ENCODE peak calls at places on chromosomes 7 and 10, in six cellular contexts. One of them, this sample, is unnamed.

GRCh38 chr7:73901823-73902597 is 41.1 kb downstream of the TMEM270 start:
- DNase-seq in activated T-cell treated with anti-CD3 and anti-CD28 coated beads for 1 hour: no peak
- DNase-seq in NCI-H2171 treated with DMSO at 0.1 percent for 48 hours: no peak
- DNase-seq in hepatocyte: no peak
- DNase-seq in stimulated activated CD8-positive, alpha-beta memory T cell treated with anti-CD3 and anti-CD28 coated beads, Interleukin-7, amount 100 ng/mL, for 24 hours: no peak
- DNase-seq in activated CD8-positive, alpha-beta memory T cell treated with anti-CD3 and anti-CD28 coated beads for 24 hours: no peak
- DNase-seq in this sample: no peak

GRCh38 chr7:35700865-35701264 is 5.9 kb upstream of the HERPUD2 start:
- DNase-seq in activated T-cell treated with anti-CD3 and anti-CD28 coated beads for 1 hour: no peak
- DNase-seq in NCI-H2171 treated with DMSO at 0.1 percent for 48 hours: no peak
- DNase-seq in hepatocyte: no peak
- DNase-seq in stimulated activated CD8-positive, alpha-beta memory T cell treated with anti-CD3 and anti-CD28 coated beads, Interleukin-7, amount 100 ng/mL, for 24 hours: no peak
- DNase-seq in activated CD8-positive, alpha-beta memory T cell treated with anti-CD3 and anti-CD28 coated beads for 24 hours: no peak
- DNase-seq in this sample: no peak

GRCh38 chr10:125137601-125138438 is 22.5 kb downstream of the CTBP2 start:
- DNase-seq in activated T-cell treated with anti-CD3 and anti-CD28 coated beads for 1 hour: no peak
- DNase-seq in NCI-H2171 treated with DMSO at 0.1 percent for 48 hours: peak
- DNase-seq in hepatocyte: peak
- DNase-seq in stimulated activated CD8-positive, alpha-beta memory T cell treated with anti-CD3 and anti-CD28 coated beads, Interleukin-7, amount 100 ng/mL, for 24 hours: no peak
- DNase-seq in activated CD8-positive, alpha-beta memory T cell treated with anti-CD3 and anti-CD28 coated beads for 24 hours: no peak
- DNase-seq in this sample: no peak

GRCh38 chr7:148334959-148335577 is 255.5 kb upstream of the C7orf33 start:
- DNase-seq in activated T-cell treated with anti-CD3 and anti-CD28 coated beads for 1 hour: no peak
- DNase-seq in NCI-H2171 treated with DMSO at 0.1 percent for 48 hours: peak
- DNase-seq in hepatocyte: peak
- DNase-seq in stimulated activated CD8-positive, alpha-beta memory T cell treated with anti-CD3 and anti-CD28 coated beads, Interleukin-7, amount 100 ng/mL, for 24 hours: no peak
- DNase-seq in activated CD8-positive, alpha-beta memory T cell treated with anti-CD3 and anti-CD28 coated beads for 24 hours: no peak
- DNase-seq in this sample: no peak

GRCh38 chr7:117269895-117270294 is 53.0 kb downstream of the WNT2 start:
- DNase-seq in activated T-cell treated with anti-CD3 and anti-CD28 coated beads for 1 hour: no peak
- DNase-seq in NCI-H2171 treated with DMSO at 0.1 percent for 48 hours: no peak
- DNase-seq in hepatocyte: no peak
- DNase-seq in stimulated activated CD8-positive, alpha-beta memory T cell treated with anti-CD3 and anti-CD28 coated beads, Interleukin-7, amount 100 ng/mL, for 24 hours: no peak
- DNase-seq in activated CD8-positive, alpha-beta memory T cell treated with anti-CD3 and anti-CD28 coated beads for 24 hours: no peak
- DNase-seq in this sample: no peak

GRCh38 chr7:79979437-79979836 is 155.2 kb upstream of the GNAI1 start:
- DNase-seq in activated T-cell treated with anti-CD3 and anti-CD28 coated beads for 1 hour: no peak
- DNase-seq in NCI-H2171 treated with DMSO at 0.1 percent for 48 hours: no peak
- DNase-seq in hepatocyte: no peak
- DNase-seq in stimulated activated CD8-positive, alpha-beta memory T cell treated with anti-CD3 and anti-CD28 coated beads, Interleukin-7, amount 100 ng/mL, for 24 hours: no peak
- DNase-seq in activated CD8-positive, alpha-beta memory T cell treated with anti-CD3 and anti-CD28 coated beads for 24 hours: no peak
- DNase-seq in this sample: no peak

GRCh38 chr7:35624299-35625186 is 70.4 kb downstream of the HERPUD2 start:
- DNase-seq in activated T-cell treated with anti-CD3 and anti-CD28 coated beads for 1 hour: peak
- DNase-seq in NCI-H2171 treated with DMSO at 0.1 percent for 48 hours: peak
- DNase-seq in hepatocyte: peak
- DNase-seq in stimulated activated CD8-positive, alpha-beta memory T cell treated with anti-CD3 and anti-CD28 coated beads, Interleukin-7, amount 100 ng/mL, for 24 hours: no peak
- DNase-seq in activated CD8-positive, alpha-beta memory T cell treated with anti-CD3 and anti-CD28 coated beads for 24 hours: peak
- DNase-seq in this sample: peak

GRCh38 chr10:95832216-95833037 is 75.3 kb upstream of the CC2D2B start:
- DNase-seq in activated T-cell treated with anti-CD3 and anti-CD28 coated beads for 1 hour: no peak
- DNase-seq in NCI-H2171 treated with DMSO at 0.1 percent for 48 hours: no peak
- DNase-seq in hepatocyte: no peak
- DNase-seq in stimulated activated CD8-positive, alpha-beta memory T cell treated with anti-CD3 and anti-CD28 coated beads, Interleukin-7, amount 100 ng/mL, for 24 hours: no peak
- DNase-seq in activated CD8-positive, alpha-beta memory T cell treated with anti-CD3 and anti-CD28 coated beads for 24 hours: no peak
- DNase-seq in this sample: no peak

GRCh38 chr10:70254795-70255328 is 21.6 kb upstream of the PPA1 start:
- DNase-seq in activated T-cell treated with anti-CD3 and anti-CD28 coated beads for 1 hour: no peak
- DNase-seq in NCI-H2171 treated with DMSO at 0.1 percent for 48 hours: no peak
- DNase-seq in hepatocyte: no peak
- DNase-seq in stimulated activated CD8-positive, alpha-beta memory T cell treated with anti-CD3 and anti-CD28 coated beads, Interleukin-7, amount 100 ng/mL, for 24 hours: no peak
- DNase-seq in activated CD8-positive, alpha-beta memory T cell treated with anti-CD3 and anti-CD28 coated beads for 24 hours: no peak
- DNase-seq in this sample: no peak

GRCh38 chr7:27576360-27576944 is 86.2 kb downstream of the HIBADH start:
- DNase-seq in activated T-cell treated with anti-CD3 and anti-CD28 coated beads for 1 hour: no peak
- DNase-seq in NCI-H2171 treated with DMSO at 0.1 percent for 48 hours: peak
- DNase-seq in hepatocyte: peak
- DNase-seq in stimulated activated CD8-positive, alpha-beta memory T cell treated with anti-CD3 and anti-CD28 coated beads, Interleukin-7, amount 100 ng/mL, for 24 hours: no peak
- DNase-seq in activated CD8-positive, alpha-beta memory T cell treated with anti-CD3 and anti-CD28 coated beads for 24 hours: no peak
- DNase-seq in this sample: no peak

GRCh38 chr7:138932870-138933269 is 48.3 kb downstream of the KIAA1549 start:
- DNase-seq in activated T-cell treated with anti-CD3 and anti-CD28 coated beads for 1 hour: no peak
- DNase-seq in NCI-H2171 treated with DMSO at 0.1 percent for 48 hours: no peak
- DNase-seq in hepatocyte: no peak
- DNase-seq in stimulated activated CD8-positive, alpha-beta memory T cell treated with anti-CD3 and anti-CD28 coated beads, Interleukin-7, amount 100 ng/mL, for 24 hours: no peak
- DNase-seq in activated CD8-positive, alpha-beta memory T cell treated with anti-CD3 and anti-CD28 coated beads for 24 hours: no peak
- DNase-seq in this sample: no peak

GRCh38 chr7:107920048-107920772 is 29.2 kb downstream of the DLD start:
- DNase-seq in activated T-cell treated with anti-CD3 and anti-CD28 coated beads for 1 hour: no peak
- DNase-seq in NCI-H2171 treated with DMSO at 0.1 percent for 48 hours: peak
- DNase-seq in hepatocyte: no peak
- DNase-seq in stimulated activated CD8-positive, alpha-beta memory T cell treated with anti-CD3 and anti-CD28 coated beads, Interleukin-7, amount 100 ng/mL, for 24 hours: no peak
- DNase-seq in activated CD8-positive, alpha-beta memory T cell treated with anti-CD3 and anti-CD28 coated beads for 24 hours: no peak
- DNase-seq in this sample: no peak

GRCh38 chr10:100890696-100891271 is 22.0 kb upstream of the SLF2 start:
- DNase-seq in activated T-cell treated with anti-CD3 and anti-CD28 coated beads for 1 hour: no peak
- DNase-seq in NCI-H2171 treated with DMSO at 0.1 percent for 48 hours: no peak
- DNase-seq in hepatocyte: peak
- DNase-seq in stimulated activated CD8-positive, alpha-beta memory T cell treated with anti-CD3 and anti-CD28 coated beads, Interleukin-7, amount 100 ng/mL, for 24 hours: no peak
- DNase-seq in activated CD8-positive, alpha-beta memory T cell treated with anti-CD3 and anti-CD28 coated beads for 24 hours: peak
- DNase-seq in this sample: peak

GRCh38 chr7:70408891-70409290 is 723.1 kb upstream of the GALNT17 start:
- DNase-seq in activated T-cell treated with anti-CD3 and anti-CD28 coated beads for 1 hour: no peak
- DNase-seq in NCI-H2171 treated with DMSO at 0.1 percent for 48 hours: no peak
- DNase-seq in hepatocyte: no peak
- DNase-seq in stimulated activated CD8-positive, alpha-beta memory T cell treated with anti-CD3 and anti-CD28 coated beads, Interleukin-7, amount 100 ng/mL, for 24 hours: no peak
- DNase-seq in activated CD8-positive, alpha-beta memory T cell treated with anti-CD3 and anti-CD28 coated beads for 24 hours: no peak
- DNase-seq in this sample: no peak

GRCh38 chr10:129491123-129491734 is 24.2 kb downstream of the MGMT start:
- DNase-seq in activated T-cell treated with anti-CD3 and anti-CD28 coated beads for 1 hour: no peak
- DNase-seq in NCI-H2171 treated with DMSO at 0.1 percent for 48 hours: peak
- DNase-seq in hepatocyte: no peak
- DNase-seq in stimulated activated CD8-positive, alpha-beta memory T cell treated with anti-CD3 and anti-CD28 coated beads, Interleukin-7, amount 100 ng/mL, for 24 hours: no peak
- DNase-seq in activated CD8-positive, alpha-beta memory T cell treated with anti-CD3 and anti-CD28 coated beads for 24 hours: no peak
- DNase-seq in this sample: no peak

GRCh38 chr10:113435881-113436280 is 117.0 kb upstream of the HABP2 start:
- DNase-seq in activated T-cell treated with anti-CD3 and anti-CD28 coated beads for 1 hour: no peak
- DNase-seq in NCI-H2171 treated with DMSO at 0.1 percent for 48 hours: no peak
- DNase-seq in hepatocyte: no peak
- DNase-seq in stimulated activated CD8-positive, alpha-beta memory T cell treated with anti-CD3 and anti-CD28 coated beads, Interleukin-7, amount 100 ng/mL, for 24 hours: no peak
- DNase-seq in activated CD8-positive, alpha-beta memory T cell treated with anti-CD3 and anti-CD28 coated beads for 24 hours: no peak
- DNase-seq in this sample: no peak

GRCh38 chr7:141053626-141054025 is 20.2 kb upstream of the TMEM178B start:
- DNase-seq in activated T-cell treated with anti-CD3 and anti-CD28 coated beads for 1 hour: no peak
- DNase-seq in NCI-H2171 treated with DMSO at 0.1 percent for 48 hours: no peak
- DNase-seq in hepatocyte: no peak
- DNase-seq in stimulated activated CD8-positive, alpha-beta memory T cell treated with anti-CD3 and anti-CD28 coated beads, Interleukin-7, amount 100 ng/mL, for 24 hours: no peak
- DNase-seq in activated CD8-positive, alpha-beta memory T cell treated with anti-CD3 and anti-CD28 coated beads for 24 hours: peak
- DNase-seq in this sample: no peak

GRCh38 chr7:46848944-46849343 is 733.0 kb downstream of the TNS3 start:
- DNase-seq in activated T-cell treated with anti-CD3 and anti-CD28 coated beads for 1 hour: no peak
- DNase-seq in NCI-H2171 treated with DMSO at 0.1 percent for 48 hours: no peak
- DNase-seq in hepatocyte: peak
- DNase-seq in stimulated activated CD8-positive, alpha-beta memory T cell treated with anti-CD3 and anti-CD28 coated beads, Interleukin-7, amount 100 ng/mL, for 24 hours: no peak
- DNase-seq in activated CD8-positive, alpha-beta memory T cell treated with anti-CD3 and anti-CD28 coated beads for 24 hours: no peak
- DNase-seq in this sample: no peak

GRCh38 chr7:1842321-1843221 is 172.5 kb downstream of the ELFN1 start:
- DNase-seq in activated T-cell treated with anti-CD3 and anti-CD28 coated beads for 1 hour: no peak
- DNase-seq in NCI-H2171 treated with DMSO at 0.1 percent for 48 hours: no peak
- DNase-seq in hepatocyte: peak
- DNase-seq in stimulated activated CD8-positive, alpha-beta memory T cell treated with anti-CD3 and anti-CD28 coated beads, Interleukin-7, amount 100 ng/mL, for 24 hours: no peak
- DNase-seq in activated CD8-positive, alpha-beta memory T cell treated with anti-CD3 and anti-CD28 coated beads for 24 hours: no peak
- DNase-seq in this sample: no peak

GRCh38 chr7:97752215-97752614 is 20.3 kb downstream of the TAC1 start:
- DNase-seq in activated T-cell treated with anti-CD3 and anti-CD28 coated beads for 1 hour: no peak
- DNase-seq in NCI-H2171 treated with DMSO at 0.1 percent for 48 hours: no peak
- DNase-seq in hepatocyte: no peak
- DNase-seq in stimulated activated CD8-positive, alpha-beta memory T cell treated with anti-CD3 and anti-CD28 coated beads, Interleukin-7, amount 100 ng/mL, for 24 hours: no peak
- DNase-seq in activated CD8-positive, alpha-beta memory T cell treated with anti-CD3 and anti-CD28 coated beads for 24 hours: no peak
- DNase-seq in this sample: no peak

GRCh38 chr7:36794689-36795088 is 70.4 kb upstream of the AOAH start:
- DNase-seq in activated T-cell treated with anti-CD3 and anti-CD28 coated beads for 1 hour: no peak
- DNase-seq in NCI-H2171 treated with DMSO at 0.1 percent for 48 hours: peak
- DNase-seq in hepatocyte: no peak
- DNase-seq in stimulated activated CD8-positive, alpha-beta memory T cell treated with anti-CD3 and anti-CD28 coated beads, Interleukin-7, amount 100 ng/mL, for 24 hours: no peak
- DNase-seq in activated CD8-positive, alpha-beta memory T cell treated with anti-CD3 and anti-CD28 coated beads for 24 hours: no peak
- DNase-seq in this sample: no peak

GRCh38 chr10:125158528-125159485 is 1.6 kb downstream of the CTBP2 start:
- DNase-seq in activated T-cell treated with anti-CD3 and anti-CD28 coated beads for 1 hour: no peak
- DNase-seq in NCI-H2171 treated with DMSO at 0.1 percent for 48 hours: peak
- DNase-seq in hepatocyte: peak
- DNase-seq in stimulated activated CD8-positive, alpha-beta memory T cell treated with anti-CD3 and anti-CD28 coated beads, Interleukin-7, amount 100 ng/mL, for 24 hours: no peak
- DNase-seq in activated CD8-positive, alpha-beta memory T cell treated with anti-CD3 and anti-CD28 coated beads for 24 hours: no peak
- DNase-seq in this sample: no peak

GRCh38 chr7:136036336-136036735 is 59.2 kb upstream of the MTPN start:
- DNase-seq in activated T-cell treated with anti-CD3 and anti-CD28 coated beads for 1 hour: no peak
- DNase-seq in NCI-H2171 treated with DMSO at 0.1 percent for 48 hours: no peak
- DNase-seq in hepatocyte: no peak
- DNase-seq in stimulated activated CD8-positive, alpha-beta memory T cell treated with anti-CD3 and anti-CD28 coated beads, Interleukin-7, amount 100 ng/mL, for 24 hours: no peak
- DNase-seq in activated CD8-positive, alpha-beta memory T cell treated with anti-CD3 and anti-CD28 coated beads for 24 hours: no peak
- DNase-seq in this sample: no peak

GRCh38 chr10:129417164-129417563 is 49.9 kb upstream of the MGMT start:
- DNase-seq in activated T-cell treated with anti-CD3 and anti-CD28 coated beads for 1 hour: no peak
- DNase-seq in NCI-H2171 treated with DMSO at 0.1 percent for 48 hours: peak
- DNase-seq in hepatocyte: no peak
- DNase-seq in stimulated activated CD8-positive, alpha-beta memory T cell treated with anti-CD3 and anti-CD28 coated beads, Interleukin-7, amount 100 ng/mL, for 24 hours: no peak
- DNase-seq in activated CD8-positive, alpha-beta memory T cell treated with anti-CD3 and anti-CD28 coated beads for 24 hours: no peak
- DNase-seq in this sample: no peak

GRCh38 chr10:107160866-107161265 is 3.6 kb downstream of the SORCS1 start:
- DNase-seq in activated T-cell treated with anti-CD3 and anti-CD28 coated beads for 1 hour: no peak
- DNase-seq in NCI-H2171 treated with DMSO at 0.1 percent for 48 hours: no peak
- DNase-seq in hepatocyte: no peak
- DNase-seq in stimulated activated CD8-positive, alpha-beta memory T cell treated with anti-CD3 and anti-CD28 coated beads, Interleukin-7, amount 100 ng/mL, for 24 hours: no peak
- DNase-seq in activated CD8-positive, alpha-beta memory T cell treated with anti-CD3 and anti-CD28 coated beads for 24 hours: no peak
- DNase-seq in this sample: no peak

GRCh38 chr7:30908681-30909080 is 3.0 kb upstream of the AQP1 start:
- DNase-seq in activated T-cell treated with anti-CD3 and anti-CD28 coated beads for 1 hour: no peak
- DNase-seq in NCI-H2171 treated with DMSO at 0.1 percent for 48 hours: no peak
- DNase-seq in hepatocyte: no peak
- DNase-seq in stimulated activated CD8-positive, alpha-beta memory T cell treated with anti-CD3 and anti-CD28 coated beads, Interleukin-7, amount 100 ng/mL, for 24 hours: no peak
- DNase-seq in activated CD8-positive, alpha-beta memory T cell treated with anti-CD3 and anti-CD28 coated beads for 24 hours: no peak
- DNase-seq in this sample: peak

GRCh38 chr7:71509381-71509780 is 377.4 kb downstream of the GALNT17 start:
- DNase-seq in activated T-cell treated with anti-CD3 and anti-CD28 coated beads for 1 hour: no peak
- DNase-seq in NCI-H2171 treated with DMSO at 0.1 percent for 48 hours: no peak
- DNase-seq in hepatocyte: no peak
- DNase-seq in stimulated activated CD8-positive, alpha-beta memory T cell treated with anti-CD3 and anti-CD28 coated beads, Interleukin-7, amount 100 ng/mL, for 24 hours: no peak
- DNase-seq in activated CD8-positive, alpha-beta memory T cell treated with anti-CD3 and anti-CD28 coated beads for 24 hours: no peak
- DNase-seq in this sample: no peak

GRCh38 chr7:93374345-93374940 is 142.3 kb downstream of the VPS50 start:
- DNase-seq in activated T-cell treated with anti-CD3 and anti-CD28 coated beads for 1 hour: no peak
- DNase-seq in NCI-H2171 treated with DMSO at 0.1 percent for 48 hours: peak
- DNase-seq in hepatocyte: peak
- DNase-seq in stimulated activated CD8-positive, alpha-beta memory T cell treated with anti-CD3 and anti-CD28 coated beads, Interleukin-7, amount 100 ng/mL, for 24 hours: no peak
- DNase-seq in activated CD8-positive, alpha-beta memory T cell treated with anti-CD3 and anti-CD28 coated beads for 24 hours: no peak
- DNase-seq in this sample: no peak

GRCh38 chr7:99860281-99861127 is 16.3 kb downstream of the OR2AE1 start:
- DNase-seq in activated T-cell treated with anti-CD3 and anti-CD28 coated beads for 1 hour: no peak
- DNase-seq in NCI-H2171 treated with DMSO at 0.1 percent for 48 hours: no peak
- DNase-seq in hepatocyte: peak
- DNase-seq in stimulated activated CD8-positive, alpha-beta memory T cell treated with anti-CD3 and anti-CD28 coated beads, Interleukin-7, amount 100 ng/mL, for 24 hours: no peak
- DNase-seq in activated CD8-positive, alpha-beta memory T cell treated with anti-CD3 and anti-CD28 coated beads for 24 hours: no peak
- DNase-seq in this sample: no peak

GRCh38 chr7:43954524-43955228 is 28.4 kb downstream of the UBE2D4 start:
- DNase-seq in activated T-cell treated with anti-CD3 and anti-CD28 coated beads for 1 hour: no peak
- DNase-seq in NCI-H2171 treated with DMSO at 0.1 percent for 48 hours: peak
- DNase-seq in hepatocyte: peak
- DNase-seq in stimulated activated CD8-positive, alpha-beta memory T cell treated with anti-CD3 and anti-CD28 coated beads, Interleukin-7, amount 100 ng/mL, for 24 hours: no peak
- DNase-seq in activated CD8-positive, alpha-beta memory T cell treated with anti-CD3 and anti-CD28 coated beads for 24 hours: no peak
- DNase-seq in this sample: peak

GRCh38 chr10:62424026-62424425 is 49.9 kb downstream of the ZNF365 start:
- DNase-seq in activated T-cell treated with anti-CD3 and anti-CD28 coated beads for 1 hour: no peak
- DNase-seq in NCI-H2171 treated with DMSO at 0.1 percent for 48 hours: no peak
- DNase-seq in hepatocyte: no peak
- DNase-seq in stimulated activated CD8-positive, alpha-beta memory T cell treated with anti-CD3 and anti-CD28 coated beads, Interleukin-7, amount 100 ng/mL, for 24 hours: no peak
- DNase-seq in activated CD8-positive, alpha-beta memory T cell treated with anti-CD3 and anti-CD28 coated beads for 24 hours: no peak
- DNase-seq in this sample: no peak